ENCODE peak calls at places on chromosomes 6 and 20, in eight cellular contexts. T is breast epithelium, J is H9, V is fibroblast of lung, S is lower lobe of right lung, L is Calu3, X is heart left ventricle, Q is osteoblast. N is an unnamed sample.

GRCh38 chr20:62642666-62643520 is 590 bp downstream of the SLCO4A1 start:
- DNase-seq in T (no peak), J (peak; percentile 49), V (peak; percentile 28), S (no peak), L (peak; percentile 74), X (no peak), Q (no peak), N (no peak)

GRCh38 chr6:39170860-39171259 is 55.9 kb upstream of the SAYSD1 start:
- DNase-seq in T (no peak), J (no peak), V (no peak), S (no peak), L (no peak), X (no peak), Q (no peak), N (no peak)

GRCh38 chr6:97133071-97133470 is 149.9 kb downstream of the MMS22L start:
- DNase-seq in T (no peak), J (no peak), V (peak; percentile 21), S (no peak), L (no peak), X (no peak), Q (no peak), N (no peak)

GRCh38 chr20:8951136-8951535 is 117.8 kb upstream of the PLCB4 start:
- DNase-seq in T (no peak), J (no peak), V (no peak), S (no peak), L (no peak), X (no peak), Q (no peak), N (no peak)

GRCh38 chr6:20370393-20370792 is 31.3 kb upstream of the E2F3 start:
- DNase-seq in T (no peak), J (no peak), V (no peak), S (no peak), L (no peak), X (no peak), Q (no peak), N (no peak)

GRCh38 chr6:47168176-47168575 is 126.0 kb upstream of the ADGRF1 start:
- DNase-seq in T (no peak), J (no peak), V (peak; percentile 98), S (no peak), L (peak; percentile 79), X (no peak), Q (peak; percentile 89), N (no peak)

GRCh38 chr6:30685157-30685976 is 1.1 kb downstream of the PPP1R18 start:
- DNase-seq in T (no peak), J (no peak), V (no peak), S (no peak), L (no peak), X (no peak), Q (peak; percentile 82), N (no peak)

GRCh38 chr6:158894192-158894591 is 75.0 kb upstream of the EZR start:
- DNase-seq in T (no peak), J (peak; percentile 71), V (peak; percentile 92), S (no peak), L (peak; percentile 55), X (no peak), Q (peak; percentile 92), N (no peak)

GRCh38 chr20:57583289-57584257 is 22.7 kb downstream of the PCK1 start:
- DNase-seq in T (no peak), J (no peak), V (no peak), S (no peak), L (no peak), X (no peak), Q (peak; percentile 48), N (no peak)
- TF ChIP-seq CTCF in T (no peak), J (no peak), V (no peak), S (no peak), L (no peak), X (no peak), Q (no peak), N (no peak)

GRCh38 chr6:55065020-55065419 is 109.3 kb upstream of the HCRTR2 start:
- DNase-seq in T (no peak), J (no peak), V (no peak), S (no peak), L (no peak), X (no peak), Q (no peak), N (no peak)
- TF ChIP-seq CTCF in T (no peak), J (no peak), V (no peak), S (no peak), L (no peak), X (no peak), Q (no peak), N (no peak)

DNA sequence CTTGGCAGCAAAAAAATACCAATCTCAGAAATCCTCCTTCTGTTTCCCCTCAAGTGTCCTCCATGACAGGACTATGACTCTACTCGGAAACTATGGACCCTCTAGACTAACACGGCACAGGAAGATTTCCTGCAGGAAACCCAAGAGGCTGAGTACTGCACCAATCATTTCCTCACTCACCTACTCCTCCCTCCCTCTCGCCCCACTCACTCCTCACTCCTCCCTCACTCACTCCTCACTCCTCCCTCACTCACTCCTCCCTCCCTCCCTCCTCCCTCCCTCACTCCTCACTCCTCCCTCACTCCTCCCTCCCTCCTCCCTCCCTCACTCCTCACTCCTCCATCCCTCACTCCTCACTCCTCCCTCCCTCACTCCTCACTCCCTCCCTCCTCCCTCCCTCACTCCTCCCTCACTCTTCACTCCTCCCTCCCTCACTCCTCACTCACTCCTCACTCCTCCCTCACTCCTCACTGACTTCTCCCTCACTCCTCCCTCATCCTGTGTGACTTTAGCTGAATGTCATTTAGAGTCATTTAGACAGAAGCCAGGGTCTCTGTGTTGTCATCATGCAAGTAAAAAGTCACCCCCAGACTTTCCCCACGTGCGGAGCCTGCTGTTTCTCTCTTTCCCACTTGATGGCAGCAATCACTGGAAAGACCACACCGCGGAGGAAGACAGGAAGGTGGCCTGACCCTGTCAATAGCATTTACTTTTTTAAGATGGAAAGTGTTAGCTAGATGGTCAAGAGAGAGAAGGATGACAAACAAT is 226.8 kb upstream of the PDE10A start:
- DNase-seq in T (no peak), J (peak; percentile 69), V (peak; percentile 21), S (no peak), L (peak; percentile 55), X (no peak), Q (peak; percentile 88), N (no peak)
- TF ChIP-seq CTCF in T (no peak), J (peak; percentile 76), V (peak; percentile 76), S (peak; percentile 22), L (peak; percentile 57), X (peak; percentile 41), Q (peak; percentile 96), N (peak; percentile 46)

GRCh38 chr6:107419747-107420146 is 39.6 kb downstream of the PDSS2 start:
- DNase-seq in T (no peak), J (no peak), V (peak; percentile 10), S (no peak), L (no peak), X (no peak), Q (no peak), N (no peak)

GRCh38 chr6:107414246-107414645 is 45.1 kb downstream of the PDSS2 start:
- DNase-seq in T (no peak), J (no peak), V (no peak), S (no peak), L (no peak), X (no peak), Q (no peak), N (no peak)

GRCh38 chr6:107421696-107422256 is 37.6 kb downstream of the PDSS2 start:
- DNase-seq in T (no peak), J (no peak), V (no peak), S (no peak), L (no peak), X (no peak), Q (no peak), N (no peak)

GRCh38 chr6:107416179-107416578 is 43.2 kb downstream of the PDSS2 start:
- DNase-seq in T (no peak), J (no peak), V (no peak), S (no peak), L (no peak), X (no peak), Q (no peak), N (no peak)

DNA sequence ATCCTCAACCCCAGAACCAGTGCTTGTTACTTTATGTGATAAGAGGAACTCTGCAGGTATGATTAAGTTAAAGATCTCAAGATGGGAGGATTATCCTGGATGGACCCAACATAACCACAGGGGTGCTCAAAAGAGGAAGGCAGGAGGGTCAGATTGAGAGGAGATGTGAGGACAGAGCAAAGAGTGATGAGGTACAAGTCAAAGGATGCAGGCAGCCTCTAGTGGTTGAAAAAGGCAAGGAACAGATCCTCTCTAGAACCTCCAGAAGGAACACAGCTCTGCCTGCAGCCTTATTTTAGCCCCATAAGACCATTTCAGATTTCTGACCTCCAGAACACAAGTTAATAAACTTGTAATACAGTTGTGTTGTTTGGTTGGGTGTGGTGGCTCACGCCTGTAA is 41.2 kb downstream of the PDSS2 start:
- DNase-seq in T (no peak), J (peak; percentile 37), V (no peak), S (no peak), L (peak; percentile 6), X (no peak), Q (no peak), N (no peak)
- TF ChIP-seq CTCF in T (no peak), J (peak; percentile 73), V (peak; percentile 44), S (no peak), L (peak; percentile 19), X (no peak), Q (peak; percentile 60), N (peak; percentile 13)

GRCh38 chr6:33416386-33417126 is 1.4 kb downstream of the CUTA start:
- DNase-seq in T (no peak), J (no peak), V (no peak), S (no peak), L (no peak), X (no peak), Q (peak; percentile 85), N (no peak)

GRCh38 chr6:33415831-33416230 is 2.1 kb downstream of the CUTA start:
- DNase-seq in T (no peak), J (no peak), V (no peak), S (no peak), L (no peak), X (no peak), Q (peak; percentile 30), N (no peak)

GRCh38 chr6:33413200-33413599 is 2.4 kb downstream of the PHF1 start:
- DNase-seq in T (no peak), J (no peak), V (no peak), S (no peak), L (no peak), X (no peak), Q (peak; percentile 43), N (no peak)

GRCh38 chr6:33413601-33414120 is 2.8 kb downstream of the PHF1 start:
- DNase-seq in T (no peak), J (no peak), V (no peak), S (no peak), L (no peak), X (no peak), Q (peak; percentile 69), N (no peak)

DNA sequence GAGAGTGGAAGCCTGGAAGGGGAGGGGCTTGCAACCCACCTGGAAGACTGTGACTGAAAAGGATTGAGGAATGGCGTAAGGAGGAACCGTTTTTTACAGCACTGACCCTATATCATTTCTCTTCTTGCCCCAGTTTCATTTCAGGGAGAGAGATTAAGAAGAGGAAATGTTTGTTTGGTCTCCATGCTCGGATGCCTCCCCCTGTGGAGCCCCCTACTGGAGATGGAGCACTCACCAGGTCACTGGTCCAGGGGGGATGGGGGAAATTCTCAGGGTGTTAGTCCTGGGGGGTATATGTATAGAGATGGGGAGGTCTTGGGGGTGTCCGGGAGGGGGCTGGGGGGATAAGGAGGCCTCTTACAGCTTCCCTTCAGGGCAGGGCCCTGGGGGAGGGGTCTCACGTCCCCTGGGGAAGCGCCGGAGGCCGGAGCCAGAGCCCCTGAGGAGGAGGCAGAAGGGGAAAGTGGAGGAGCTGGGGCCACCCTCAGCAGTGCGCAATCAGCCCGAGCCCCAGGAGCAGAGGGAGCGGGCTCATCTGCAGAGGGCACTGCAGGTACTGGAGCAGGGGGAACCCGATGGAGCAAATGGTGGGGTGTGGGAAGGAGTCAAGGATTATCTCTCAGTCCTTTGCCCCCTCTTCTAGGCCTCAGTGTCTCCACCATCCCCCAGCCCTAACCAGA is 3.2 kb downstream of the CUTA start:
- DNase-seq in T (no peak), J (peak; percentile 41), V (no peak), S (no peak), L (peak; percentile 41), X (no peak), Q (peak; percentile 79), N (peak; percentile 64)
- TF ChIP-seq CTCF in T (no peak), J (peak; percentile 64), V (peak; percentile 50), S (no peak), L (no peak), X (peak; percentile 21), Q (peak; percentile 51), N (peak; percentile 37)